ENCODE peak calls at places on chromosomes 12 and 14, in four cellular contexts. F, N, J and I are unnamed samples.

GRCh38 chr12:6224550-6224949 is 24.4 kb downstream of the CD9 start:
- DNase-seq in J (no peak), N (peak), F (no peak), I (no peak)

GRCh38 chr12:89075890-89076591 is 276.3 kb downstream of the DUSP6 start:
- DNase-seq in F (no peak), J (no peak), N (no peak), I (no peak)

GRCh38 chr12:9799961-9800360 is 27.3 kb upstream of the KLRF1 start:
- DNase-seq in N (no peak), F (no peak), J (no peak), I (no peak)

GRCh38 chr14:83733670-83734069 is 1796.3 kb upstream of the FLRT2 start:
- DNase-seq in N (no peak), F (no peak), J (no peak), I (no peak)

GRCh38 chr12:127400231-127400630 is 866.7 kb upstream of the TMEM132C start:
- DNase-seq in J (no peak), N (no peak), F (no peak), I (no peak)

GRCh38 chr14:22848391-22849164 is 12.2 kb downstream of the MMP14 start:
- DNase-seq in N (peak), J (peak), F (no peak), I (peak)

GRCh38 chr14:92473261-92473946 is 40.2 kb upstream of the RIN3 start:
- DNase-seq in F (no peak), N (no peak), J (no peak), I (peak)

GRCh38 chr14:100362311-100362927 is 39.3 kb downstream of the SLC25A47 start:
- DNase-seq in J (no peak), N (no peak), F (no peak), I (no peak)

GRCh38 chr14:58978336-58978735 is 210.1 kb upstream of the DAAM1 start:
- DNase-seq in J (no peak), F (no peak), N (no peak), I (no peak)

GRCh38 chr14:68458840-68459469 is 333.9 kb downstream of the ZFP36L1 start:
- DNase-seq in N (no peak), F (no peak), J (no peak), I (peak)

GRCh38 chr12:29176951-29177350 is 27.9 kb downstream of the FAR2 start:
- DNase-seq in F (no peak), N (no peak), J (no peak), I (no peak)

GRCh38 chr14:63134801-63135200 is 69.4 kb upstream of the RHOJ start:
- DNase-seq in F (no peak), N (no peak), J (no peak), I (no peak)

GRCh38 chr14:55572578-55572977 is 7.4 kb upstream of the KTN1 start:
- DNase-seq in J (no peak), N (no peak), F (no peak), I (no peak)

GRCh38 chr14:92844220-92844619 is 50.1 kb downstream of the GOLGA5 start:
- DNase-seq in J (no peak), F (no peak), N (no peak), I (no peak)

GRCh38 chr14:95143813-95144620 is 13.3 kb downstream of the DICER1 start:
- DNase-seq in J (no peak), N (no peak), F (no peak), I (no peak)

GRCh38 chr12:65123435-65124063 is 2.4 kb upstream of the WIF1 start:
- DNase-seq in J (peak), F (peak), N (no peak), I (no peak)

GRCh38 chr12:26293612-26294011 is 98.2 kb downstream of the SSPN start:
- DNase-seq in F (no peak), J (no peak), N (no peak), I (no peak)

GRCh38 chr12:7018350-7019042 is at the start of gene LPCAT3:
- DNase-seq in F (peak), N (peak), J (peak), I (peak)

GRCh38 chr14:104342435-104343293 is 204.3 kb downstream of the KIF26A start:
- DNase-seq in F (no peak), J (peak), N (no peak), I (peak)

GRCh38 chr12:52927964-52928363 is 21.0 kb upstream of the KRT18 start:
- DNase-seq in J (no peak), N (no peak), F (no peak), I (no peak)

GRCh38 chr14:93092606-93093556 is 22.8 kb downstream of the ITPK1 start:
- DNase-seq in F (no peak), J (no peak), N (no peak), I (no peak)

GRCh38 chr14:77251870-77252269 is 19.1 kb downstream of the NGB start:
- DNase-seq in J (no peak), N (no peak), F (no peak), I (no peak)

GRCh38 chr12:92047058-92047826 is 98.4 kb downstream of the BTG1 start:
- DNase-seq in N (no peak), F (no peak), J (no peak), I (no peak)

GRCh38 chr12:17296882-17297281 is 690.9 kb upstream of the LMO3 start:
- DNase-seq in N (no peak), F (no peak), J (no peak), I (no peak)

GRCh38 chr12:50514526-50515276 is 9.9 kb downstream of the DIP2B start:
- DNase-seq in J (no peak), F (no peak), N (no peak), I (no peak)